ENCODE peak calls at places on chromosomes 4 and X, in nine cellular contexts. H is mucosa of descending colon, M is cardiac muscle cell, N is adrenal gland, Y is WERI-Rb-1, R is HEK293T, U is HCT116, P is amniotic stem cell, S is putamen. C is an unnamed sample.

GRCh38 chrX:50098749-50099148 is 102.1 kb downstream of the AKAP4 start:
- DNase-seq in H (no peak), M (no peak), N (no peak), Y (no peak), R (no peak), U (no peak), P (no peak), S (no peak), C (no peak)

GRCh38 chr4:120769227-120769626 is 153.3 kb downstream of the PRDM5 start:
- DNase-seq in H (no peak), M (peak; percentile 82), N (no peak), Y (no peak), R (no peak), U (peak; percentile 16), P (peak; percentile 0), S (no peak), C (no peak)

GRCh38 chr4:36269116-36269515 is 12.3 kb upstream of the DTHD1 start:
- DNase-seq in H (no peak), M (no peak), N (no peak), Y (no peak), R (no peak), U (no peak), P (no peak), S (peak; percentile 71), C (no peak)

GRCh38 chrX:18895157-18895952 is 88.6 kb downstream of the PHKA2 start:
- DNase-seq in H (no peak), M (peak; percentile 59), N (no peak), Y (peak; percentile 79), R (no peak), U (no peak), P (no peak), S (no peak), C (peak; percentile 8)

GRCh38 chr4:122873752-122874151 is 47.1 kb downstream of the FGF2 start:
- DNase-seq in H (no peak), M (peak; percentile 28), N (no peak), Y (no peak), R (no peak), U (no peak), P (no peak), S (no peak), C (no peak)

GRCh38 chr4:138869631-138870030 is 145.9 kb upstream of the NOCT start:
- DNase-seq in H (no peak), M (no peak), N (no peak), Y (no peak), R (no peak), U (no peak), P (no peak), S (no peak), C (no peak)

GRCh38 chrX:148501121-148502066 is 977 bp downstream of the AFF2 start:
- DNase-seq in H (no peak), M (no peak), N (no peak), Y (peak; percentile 22), R (peak; percentile 12), U (no peak), P (no peak), S (no peak), C (peak; percentile 67)

GRCh38 chr4:158538176-158538575 is 16.5 kb downstream of the RXFP1 start:
- DNase-seq in H (no peak), M (peak; percentile 66), N (no peak), Y (no peak), R (no peak), U (no peak), P (no peak), S (no peak), C (no peak)

GRCh38 chrX:135327299-135327698 is 18.0 kb downstream of the ETDC start:
- DNase-seq in H (no peak), M (peak; percentile 86), N (peak; percentile 45), Y (no peak), R (no peak), U (no peak), P (no peak), S (no peak), C (no peak)

GRCh38 chr4:155060419-155060818 is 148.0 kb upstream of the NPY2R start:
- DNase-seq in H (no peak), M (peak; percentile 46), N (no peak), Y (no peak), R (no peak), U (no peak), P (no peak), S (no peak), C (no peak)

GRCh38 chrX:46250151-46250550 is 295.1 kb downstream of the ZNF674 start:
- DNase-seq in H (no peak), M (no peak), N (no peak), Y (no peak), R (no peak), U (no peak), P (no peak), S (peak; percentile 42), C (no peak)

GRCh38 chrX:39613997-39614679 is 483.6 kb downstream of the BCOR start:
- DNase-seq in H (no peak), M (no peak), N (no peak), Y (no peak), R (no peak), U (no peak), P (no peak), S (no peak), C (peak; percentile 31)